ENCODE peak calls at places on chromosomes 13 and 19, in five cellular contexts. D, I, E, J and N are unnamed samples.

GRCh38 chr19:9435279-9436268 is at the start of gene ZNF266:
- DNase-seq in D (peak; percentile 77), I (peak; percentile 91), E (peak; percentile 94), J (peak; percentile 91), N (peak; percentile 82)

GRCh38 chr13:84571264-84571663 is 689.0 kb upstream of the SLITRK1 start:
- DNase-seq in D (no peak), I (no peak), E (no peak), J (no peak), N (no peak)

GRCh38 chr19:16654151-16654550 is 5.8 kb downstream of the SMIM7 start:
- DNase-seq in D (peak; percentile 34), I (no peak), E (no peak), J (no peak), N (no peak)

GRCh38 chr19:45117666-45118065 is 24.7 kb downstream of the PPP1R37 start:
- DNase-seq in D (no peak), I (no peak), E (no peak), J (no peak), N (no peak)

GRCh38 chr13:33637978-33638743 is 179.8 kb upstream of the RFC3 start:
- DNase-seq in D (no peak), I (no peak), E (no peak), J (no peak), N (no peak)

GRCh38 chr13:114046447-114046846 is 72.6 kb upstream of the C13orf46 start:
- DNase-seq in D (no peak), I (no peak), E (no peak), J (no peak), N (no peak)

GRCh38 chr13:99371956-99372355 is 64.8 kb upstream of the GPR183 start:
- DNase-seq in D (no peak), I (no peak), E (peak; percentile 47), J (no peak), N (no peak)

GRCh38 chr13:24149306-24150032 is 11.1 kb upstream of the SPATA13 start:
- DNase-seq in D (no peak), I (no peak), E (no peak), J (no peak), N (no peak)

GRCh38 chr13:113996081-113996911 is 22.4 kb upstream of the C13orf46 start:
- DNase-seq in D (no peak), I (no peak), E (no peak), J (peak; percentile 65), N (no peak)

GRCh38 chr19:16001481-16002312 is 52.9 kb downstream of the OR10H4 start:
- DNase-seq in D (no peak), I (no peak), E (no peak), J (no peak), N (peak; percentile 36)

GRCh38 chr13:95367309-95367843 is 66.1 kb upstream of the ABCC4 start:
- DNase-seq in D (no peak), I (no peak), E (peak; percentile 11), J (no peak), N (no peak)

GRCh38 chr13:114074671-114075315 is 57.6 kb downstream of the RASA3 start:
- DNase-seq in D (no peak), I (no peak), E (peak; percentile 55), J (no peak), N (no peak)

GRCh38 chr13:24004142-24004541 is 106.8 kb upstream of the C1QTNF9B start:
- DNase-seq in D (no peak), I (no peak), E (no peak), J (no peak), N (no peak)

GRCh38 chr19:31316201-31316951 is 32.9 kb downstream of the TSHZ3 start:
- DNase-seq in D (no peak), I (no peak), E (peak; percentile 77), J (no peak), N (no peak)

GRCh38 chr19:492091-492531 is 4.2 kb upstream of the MADCAM1 start:
- DNase-seq in D (no peak), I (no peak), E (no peak), J (peak; percentile 76), N (no peak)

GRCh38 chr13:92197669-92198068 is 799.2 kb downstream of the GPC5 start:
- DNase-seq in D (no peak), I (no peak), E (no peak), J (no peak), N (no peak)

GRCh38 chr19:32458500-32459123 is 53.0 kb downstream of the DPY19L3 start:
- DNase-seq in D (no peak), I (no peak), E (no peak), J (no peak), N (no peak)

GRCh38 chr19:4181053-4181508 is 1.3 kb downstream of the SIRT6 start:
- DNase-seq in D (no peak), I (no peak), E (no peak), J (no peak), N (no peak)

GRCh38 chr13:40662866-40663265 is 3.6 kb downstream of the FOXO1 start:
- DNase-seq in D (no peak), I (no peak), E (no peak), J (no peak), N (no peak)
- TF ChIP-seq EP300 in D (no peak), I (no peak), E (no peak), J (no peak), N (no peak)

GRCh38 chr19:52336117-52336811 is at the start of gene ZNF610:
- DNase-seq in D (no peak), I (peak; percentile 88), E (peak; percentile 94), J (peak; percentile 96), N (peak; percentile 93)
- TF ChIP-seq EP300 in D (no peak), I (no peak), E (no peak), J (no peak), N (no peak)

GRCh38 chr13:30266751-30267150 is 40.6 kb downstream of the KATNAL1 start:
- DNase-seq in D (no peak), I (no peak), E (no peak), J (no peak), N (no peak)

GRCh38 chr13:30274083-30274482 is 33.3 kb downstream of the KATNAL1 start:
- DNase-seq in D (no peak), I (no peak), E (no peak), J (no peak), N (no peak)

GRCh38 chr13:30268673-30269072 is 38.7 kb downstream of the KATNAL1 start:
- DNase-seq in D (no peak), I (no peak), E (no peak), J (no peak), N (no peak)
- TF ChIP-seq EP300 in D (no peak), I (no peak), E (no peak), J (no peak), N (no peak)

DNA sequence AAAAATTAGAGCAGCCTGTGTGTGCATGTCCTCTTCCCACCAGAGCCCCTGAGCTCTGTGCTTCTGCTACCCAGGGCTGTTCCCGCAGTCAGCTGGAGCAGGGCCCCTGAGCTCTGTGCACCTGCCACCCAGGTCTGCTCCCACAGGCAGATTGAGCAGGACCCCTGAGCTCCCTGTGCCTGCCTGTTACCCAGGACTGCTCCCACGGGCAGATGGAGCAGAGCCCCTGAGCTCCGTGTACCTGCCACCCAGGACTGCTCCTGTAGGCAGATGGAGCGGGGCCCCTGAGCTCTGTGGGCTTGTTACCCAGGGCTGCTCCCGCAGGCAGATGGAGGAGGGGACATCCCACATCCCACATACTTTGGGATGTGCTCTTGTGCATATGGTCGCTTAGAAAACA is 186.8 kb upstream of the SOX1 start:
- DNase-seq in D (no peak), I (no peak), E (no peak), J (no peak), N (no peak)
- TF ChIP-seq EP300 in D (no peak), I (no peak), E (no peak), J (no peak), N (no peak)

DNA sequence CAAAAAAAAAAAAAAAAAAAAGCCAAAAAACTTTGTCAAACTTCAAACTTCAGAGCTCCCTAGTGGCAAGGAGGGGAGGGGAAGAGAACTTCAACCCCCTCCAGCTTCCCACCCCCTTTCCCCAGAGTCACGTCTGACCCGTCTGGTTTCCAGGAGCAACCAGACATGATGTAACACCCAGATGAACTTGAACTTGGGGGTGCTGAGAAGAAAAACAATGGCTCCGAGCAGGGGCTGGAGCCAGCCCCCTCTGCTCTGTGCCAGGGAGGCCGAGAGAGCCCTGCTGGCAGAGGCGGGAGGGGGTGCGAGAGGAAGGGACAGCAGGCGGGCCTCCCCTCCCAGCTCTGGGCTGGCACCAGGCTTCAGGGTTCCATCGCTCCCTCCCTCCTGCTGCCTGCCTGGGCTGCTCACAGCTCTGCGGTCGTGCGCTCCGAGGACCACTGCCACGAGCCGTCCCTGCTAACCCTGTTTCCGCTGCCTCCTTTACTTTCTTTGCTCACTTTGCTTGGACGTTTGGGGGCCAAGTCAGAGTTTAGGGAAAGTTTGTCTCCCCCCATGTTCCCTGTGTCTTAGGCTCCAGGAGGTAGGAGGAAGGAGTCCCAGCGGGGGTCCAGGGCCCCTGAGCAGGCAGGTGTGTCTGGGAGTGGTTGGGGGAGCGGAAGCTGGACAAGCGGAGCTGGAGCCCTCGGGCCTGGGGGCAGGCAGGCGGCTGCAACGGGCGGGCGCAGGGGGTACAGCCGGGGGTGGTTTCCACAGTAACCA is 11.1 kb downstream of the LYL1 start:
- DNase-seq in D (no peak), I (no peak), E (peak; percentile 91), J (no peak), N (peak; percentile 81)
- TF ChIP-seq EP300 in D (no peak), I (no peak), E (no peak), J (no peak), N (no peak)

GRCh38 chr19:47240996-47241918 is 10.3 kb upstream of the BBC3 start:
- DNase-seq in D (peak; percentile 69), I (peak; percentile 89), E (peak; percentile 86), J (peak; percentile 93), N (peak; percentile 71)
- TF ChIP-seq EP300 in D (no peak), I (no peak), E (no peak), J (no peak), N (no peak)